ENCODE peak calls at places on chromosomes 16 and 17, in eight cellular contexts. W is lower leg skin, P is adipocyte, D is AG04450, R is GM12865, O is heart left ventricle, A is astrocyte of the spinal cord, I is cardiac muscle cell. U is an unnamed sample.

GRCh38 chr16:4976611-4977145 is 18.5 kb downstream of the SEC14L5 start:
- DNase-seq in W (no peak), P (no peak), D (no peak), R (no peak), O (no peak), A (no peak), I (no peak), U (no peak)

GRCh38 chr17:32426894-32427293 is 17.4 kb upstream of the PSMD11 start:
- DNase-seq in W (no peak), P (no peak), D (no peak), R (no peak), O (no peak), A (no peak), I (no peak), U (no peak)

GRCh38 chr17:1754430-1755112 is 7.3 kb upstream of the SERPINF1 start:
- DNase-seq in W (no peak), P (no peak), D (no peak), R (no peak), O (no peak), A (no peak), I (no peak), U (no peak)

GRCh38 chr16:66605177-66605999 is 884 bp downstream of the CMTM3 start:
- DNase-seq in W (peak), P (peak), D (no peak), R (peak), O (peak), A (peak), I (peak), U (peak)

GRCh38 chr16:8848231-8848938 is 20.4 kb downstream of the CARHSP1 start:
- DNase-seq in W (peak), P (no peak), D (no peak), R (no peak), O (no peak), A (no peak), I (no peak), U (no peak)

GRCh38 chr17:81419886-81420768 is 24.9 kb downstream of the BAHCC1 start:
- DNase-seq in W (peak), P (no peak), D (no peak), R (no peak), O (no peak), A (no peak), I (no peak), U (no peak)

GRCh38 chr17:30921544-30922196 is at the start of gene ADAP2:
- DNase-seq in W (peak), P (peak), D (no peak), R (peak), O (peak), A (no peak), I (peak), U (no peak)

GRCh38 chr16:69037373-69038160 is 67.9 kb upstream of the HAS3 start:
- DNase-seq in W (peak), P (no peak), D (no peak), R (no peak), O (no peak), A (no peak), I (no peak), U (no peak)

GRCh38 chr16:75550211-75550662 is 5.8 kb downstream of the TMEM231 start:
- DNase-seq in W (no peak), P (no peak), D (no peak), R (peak), O (peak), A (peak), I (no peak), U (peak)

GRCh38 chr16:17470871-17471744 is at the start of gene XYLT1:
- DNase-seq in W (peak), P (peak), D (peak), R (no peak), O (peak), A (peak), I (peak), U (peak)

GRCh38 chr17:42246515-42246914 is 29.7 kb downstream of the STAT5B start:
- DNase-seq in W (no peak), P (no peak), D (no peak), R (no peak), O (no peak), A (peak), I (no peak), U (no peak)

GRCh38 chr16:30054959-30055553 is 10.5 kb upstream of the ALDOA start:
- DNase-seq in W (no peak), P (no peak), D (no peak), R (peak), O (no peak), A (no peak), I (peak), U (no peak)

GRCh38 chr17:1661045-1661444 is 11.4 kb upstream of the RILP start:
- DNase-seq in W (no peak), P (no peak), D (no peak), R (no peak), O (no peak), A (no peak), I (no peak), U (no peak)

GRCh38 chr17:44630703-44631102 is 25.6 kb upstream of the MEIOC start:
- DNase-seq in W (no peak), P (no peak), D (no peak), R (no peak), O (no peak), A (no peak), I (no peak), U (no peak)

GRCh38 chr17:1495265-1495664 is 2.8 kb upstream of the MYO1C start:
- DNase-seq in W (no peak), P (peak), D (no peak), R (no peak), O (peak), A (no peak), I (no peak), U (peak)

GRCh38 chr16:51752596-51752995 is 601.5 kb upstream of the SALL1 start:
- DNase-seq in W (no peak), P (no peak), D (no peak), R (no peak), O (no peak), A (no peak), I (no peak), U (no peak)

GRCh38 chr16:27718136-27718766 is 168.3 kb downstream of the KATNIP start:
- DNase-seq in W (no peak), P (no peak), D (no peak), R (no peak), O (no peak), A (no peak), I (no peak), U (no peak)

GRCh38 chr16:31430380-31431052 is 2.4 kb upstream of the COX6A2 start:
- DNase-seq in W (no peak), P (no peak), D (no peak), R (no peak), O (no peak), A (no peak), I (no peak), U (no peak)

GRCh38 chr17:73401911-73402310 is 90.1 kb upstream of the CDC42EP4 start:
- DNase-seq in W (no peak), P (no peak), D (no peak), R (peak), O (peak), A (peak), I (peak), U (peak)

GRCh38 chr16:80666378-80667257 is 125.8 kb downstream of the DYNLRB2 start:
- DNase-seq in W (no peak), P (no peak), D (no peak), R (no peak), O (no peak), A (no peak), I (no peak), U (no peak)

GRCh38 chr16:11677451-11677951 is 9.2 kb downstream of the SNN start:
- DNase-seq in W (no peak), P (no peak), D (no peak), R (peak), O (no peak), A (no peak), I (peak), U (no peak)

GRCh38 chr16:74607310-74607966 is 524 bp upstream of the GLG1 start:
- DNase-seq in W (no peak), P (no peak), D (no peak), R (no peak), O (no peak), A (no peak), I (no peak), U (no peak)

GRCh38 chr16:53057658-53058057 is 2.9 kb downstream of the CHD9 start:
- DNase-seq in W (no peak), P (no peak), D (no peak), R (peak), O (no peak), A (no peak), I (no peak), U (no peak)

GRCh38 chr17:12974319-12974661 is 43.5 kb downstream of the ELAC2 start:
- DNase-seq in W (no peak), P (no peak), D (no peak), R (no peak), O (no peak), A (no peak), I (no peak), U (no peak)
- H3K4me3 ChIP-seq in W (no peak), P (peak), D (peak), R (no peak), O (peak), A (peak), I (no peak), U (peak)

DNA sequence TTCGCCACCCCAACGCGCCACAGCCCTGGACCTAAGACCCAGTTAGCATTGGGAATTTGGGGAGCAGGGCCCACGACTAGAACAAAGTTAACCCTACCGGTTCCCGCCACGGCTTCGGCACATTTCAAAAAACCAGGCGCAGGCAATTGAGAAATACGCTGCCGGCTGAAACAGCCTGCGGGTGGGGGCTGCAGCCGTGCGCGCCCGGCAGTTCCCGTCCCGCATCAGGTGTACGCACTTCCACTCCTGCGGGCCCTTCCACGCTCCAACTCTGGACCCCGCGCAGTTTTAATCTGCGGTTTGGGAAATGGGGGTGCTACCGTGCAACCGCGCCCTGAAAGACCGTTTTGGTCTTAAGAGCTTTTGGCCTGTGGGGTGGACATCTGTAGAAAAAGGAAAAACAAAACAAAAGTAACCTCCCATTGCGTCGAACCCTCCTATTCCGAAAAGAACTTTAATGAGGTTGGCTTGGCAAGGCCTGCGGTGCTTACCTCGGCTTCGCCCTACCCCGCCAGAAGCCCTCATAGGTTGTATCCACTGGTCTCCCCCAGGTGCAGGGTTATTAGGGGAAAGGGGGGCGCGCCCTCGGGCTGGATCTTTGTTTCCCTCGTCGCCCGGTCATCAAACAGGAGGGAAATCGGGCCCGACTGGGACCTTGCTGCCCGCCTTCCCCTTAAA is 7.1 kb downstream of the IRX5 start:
- DNase-seq in W (no peak), P (no peak), D (no peak), R (no peak), O (no peak), A (no peak), I (no peak), U (no peak)
- H3K4me3 ChIP-seq in W (no peak), P (peak), D (no peak), R (no peak), O (peak), A (peak), I (no peak), U (no peak)

GRCh38 chr16:85222151-85222863 is 110.0 kb upstream of the CIBAR2 start:
- DNase-seq in W (no peak), P (no peak), D (no peak), R (no peak), O (no peak), A (peak), I (no peak), U (no peak)

GRCh38 chr16:85221081-85221809 is 109.0 kb upstream of the CIBAR2 start:
- DNase-seq in W (no peak), P (no peak), D (no peak), R (peak), O (no peak), A (peak), I (no peak), U (no peak)

GRCh38 chr16:85221810-85222150 is 109.5 kb upstream of the CIBAR2 start:
- DNase-seq in W (no peak), P (no peak), D (no peak), R (no peak), O (no peak), A (no peak), I (no peak), U (no peak)

GRCh38 chr16:85216522-85217375 is 104.5 kb upstream of the CIBAR2 start:
- DNase-seq in W (no peak), P (no peak), D (no peak), R (no peak), O (no peak), A (no peak), I (no peak), U (no peak)

DNA sequence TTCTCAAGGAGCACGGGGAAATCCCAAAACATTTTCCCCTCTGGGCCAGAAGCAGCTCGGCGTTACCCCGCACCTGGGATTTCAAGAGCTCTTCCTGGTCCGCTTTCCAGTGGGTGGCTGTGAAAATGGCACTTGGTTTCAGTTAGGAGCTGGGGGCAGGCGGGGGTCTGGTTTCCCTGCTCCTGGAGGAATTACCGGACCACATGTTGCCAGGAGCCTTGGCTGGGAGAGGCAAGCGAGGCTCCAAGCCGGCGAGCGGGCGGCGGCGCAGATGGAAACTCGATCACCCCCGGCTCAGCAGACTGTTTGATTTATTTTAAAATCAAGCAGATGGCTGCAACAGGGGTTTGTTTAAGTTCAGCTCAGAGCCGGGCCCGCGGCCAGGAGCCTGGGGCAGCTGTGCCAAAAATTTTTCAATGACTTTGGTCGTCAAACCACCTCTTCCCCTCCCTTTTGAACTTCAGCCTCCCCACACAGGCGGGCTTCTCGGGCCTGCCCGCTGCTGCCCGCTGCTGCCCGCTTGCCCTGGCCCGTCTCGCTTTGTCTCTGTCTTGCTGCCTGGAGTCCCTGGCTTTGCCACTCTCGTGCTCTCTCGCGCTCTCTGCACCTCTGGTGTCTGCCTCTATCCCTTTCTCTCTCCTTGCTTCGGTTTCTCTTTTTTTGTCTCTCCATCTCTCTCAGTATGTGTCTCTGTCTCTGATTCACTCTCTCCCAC is 108.0 kb upstream of the CIBAR2 start:
- DNase-seq in W (no peak), P (peak), D (peak), R (no peak), O (peak), A (peak), I (no peak), U (peak)
- H3K4me3 ChIP-seq in W (no peak), P (peak), D (peak), R (no peak), O (peak), A (peak), I (no peak), U (peak)

GRCh38 chr16:56589141-56590039 is at the start of gene MT3:
- DNase-seq in W (peak), P (peak), D (no peak), R (no peak), O (no peak), A (no peak), I (peak), U (no peak)
- H3K4me3 ChIP-seq in W (no peak), P (peak), D (peak), R (no peak), O (peak), A (no peak), I (peak), U (no peak)

GRCh38 chr17:57362797-57363556 is 106.7 kb downstream of the MSI2 start:
- DNase-seq in W (no peak), P (no peak), D (no peak), R (no peak), O (no peak), A (no peak), I (no peak), U (no peak)
- H3K4me3 ChIP-seq in W (no peak), P (no peak), D (no peak), R (no peak), O (no peak), A (no peak), I (no peak), U (no peak)

GRCh38 chr17:6712854-6713129 is 377 bp downstream of the SLC13A5 start:
- DNase-seq in W (peak), P (no peak), D (no peak), R (no peak), O (no peak), A (no peak), I (no peak), U (no peak)
- H3K4me3 ChIP-seq in W (no peak), P (no peak), D (no peak), R (no peak), O (peak), A (no peak), I (peak), U (peak)

GRCh38 chr17:48582750-48583069 is 4.6 kb upstream of the HOXB4 start:
- DNase-seq in W (no peak), P (no peak), D (no peak), R (no peak), O (no peak), A (no peak), I (no peak), U (no peak)
- H3K4me3 ChIP-seq in W (no peak), P (peak), D (peak), R (no peak), O (no peak), A (peak), I (no peak), U (peak)

DNA sequence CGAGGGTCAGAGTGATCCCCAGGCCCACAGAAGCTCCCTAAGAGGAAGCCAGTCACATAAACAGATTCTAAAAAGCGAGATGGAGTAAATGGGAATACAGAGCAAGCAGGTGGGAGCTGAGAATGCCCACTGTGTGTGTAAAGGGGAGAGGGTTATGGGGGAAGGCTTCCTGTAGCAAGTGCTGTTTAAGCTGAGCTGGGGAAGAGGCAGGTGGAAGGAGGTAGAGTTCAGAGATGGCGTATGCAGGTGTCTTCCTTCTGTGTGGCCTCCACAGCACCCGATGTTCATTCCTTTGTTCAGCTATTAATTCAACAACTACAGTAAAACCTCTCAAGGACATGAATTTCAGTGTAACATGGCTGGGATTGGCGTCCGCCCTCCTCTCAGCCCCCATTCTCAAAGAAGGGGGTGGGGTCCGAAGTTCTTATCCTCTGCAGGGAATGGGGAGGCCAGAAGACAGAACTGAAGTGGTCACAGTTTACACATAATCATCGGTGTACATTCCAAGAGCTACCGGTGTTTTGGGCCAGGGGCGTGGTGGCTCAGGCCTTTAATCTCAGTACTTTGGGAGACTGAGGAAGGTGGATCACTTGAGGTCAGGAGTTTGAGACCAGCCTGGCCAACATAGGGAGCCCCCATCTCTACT is 1.8 kb downstream of the EEF2K start:
- DNase-seq in W (no peak), P (no peak), D (no peak), R (no peak), O (no peak), A (no peak), I (no peak), U (no peak)
- H3K4me3 ChIP-seq in W (peak), P (peak), D (peak), R (peak), O (peak), A (peak), I (no peak), U (peak)

GRCh38 chr17:48605409-48605864 is 651 bp upstream of the HOXB6 start:
- DNase-seq in W (no peak), P (no peak), D (no peak), R (no peak), O (no peak), A (peak), I (no peak), U (no peak)
- H3K4me3 ChIP-seq in W (no peak), P (peak), D (no peak), R (no peak), O (no peak), A (peak), I (no peak), U (no peak)

U was measured in fibroblast of pulmonary artery.